ENCODE peak calls at places on chromosomes 3 and 15, in six cellular contexts. J is omental fat pad, F is LNCaP clone FGC, Q is H9, N is hepatocyte, W is coronary artery. X is an unnamed sample.

GRCh38 chr3:58507356-58508062 is 15.6 kb downstream of the KCTD6 start:
- DNase-seq in Q (no peak), W (no peak), J (no peak), F (no peak), N (no peak), X (no peak)

GRCh38 chr15:75353604-75354003 is 6.8 kb downstream of the NEIL1 start:
- DNase-seq in W (no peak), F (no peak), Q (no peak), N (peak), J (no peak), X (no peak)

GRCh38 chr3:57179580-57180410 is 14.6 kb upstream of the IL17RD start:
- DNase-seq in N (peak), J (no peak), W (no peak), Q (no peak), F (no peak), X (no peak)

GRCh38 chr3:150342951-150343468 is 65.1 kb upstream of the TSC22D2 start:
- DNase-seq in W (no peak), F (no peak), J (no peak), Q (no peak), N (no peak), X (no peak)

GRCh38 chr3:172550347-172550943 is 27.2 kb upstream of the TNFSF10 start:
- DNase-seq in N (peak), Q (no peak), F (no peak), W (no peak), J (no peak), X (no peak)

GRCh38 chr3:6753536-6753935 is 107.4 kb upstream of the GRM7 start:
- DNase-seq in N (no peak), Q (no peak), W (no peak), J (no peak), F (no peak), X (no peak)

GRCh38 chr3:185549651-185550111 is 2.7 kb downstream of the LIPH start:
- DNase-seq in J (no peak), F (no peak), N (no peak), W (no peak), Q (no peak), X (no peak)

GRCh38 chr3:74633021-74633420 is 18.6 kb upstream of the CNTN3 start:
- DNase-seq in W (no peak), N (no peak), J (no peak), F (no peak), Q (no peak), X (no peak)

GRCh38 chr3:161913786-161914389 is 417.3 kb downstream of the OTOL1 start:
- DNase-seq in J (no peak), F (no peak), W (no peak), Q (no peak), N (no peak), X (no peak)

GRCh38 chr15:70259640-70260066 is 161.9 kb upstream of the TLE3 start:
- DNase-seq in J (no peak), W (no peak), N (no peak), F (no peak), Q (peak), X (no peak)

GRCh38 chr15:44735482-44736260 is 657 bp upstream of the TRIM69 start:
- DNase-seq in J (no peak), N (no peak), Q (no peak), F (no peak), W (no peak), X (no peak)

GRCh38 chr15:44736261-44736765 is at the start of gene TRIM69:
- DNase-seq in N (no peak), F (no peak), W (no peak), Q (no peak), J (no peak), X (no peak)

GRCh38 chr15:44738340-44738984 is 2.1 kb downstream of the TRIM69 start:
- DNase-seq in N (peak), J (no peak), Q (no peak), W (no peak), F (peak), X (no peak)

GRCh38 chr15:44729394-44729913 is 6.9 kb upstream of the TRIM69 start:
- DNase-seq in Q (no peak), F (no peak), N (no peak), W (no peak), J (no peak), X (no peak)

GRCh38 chr15:44734839-44735481 is 1.4 kb upstream of the TRIM69 start:
- DNase-seq in J (no peak), W (no peak), F (no peak), Q (no peak), N (no peak), X (no peak)
- TF ChIP-seq CTCF in J (no peak), W (no peak), F (no peak), Q (no peak), N (no peak), X (no peak)

GRCh38 chr3:160885791-160886286 is 129.8 kb downstream of the PPM1L start:
- DNase-seq in J (no peak), N (peak), Q (peak), W (no peak), F (no peak), X (peak)
- TF ChIP-seq CTCF in J (no peak), N (no peak), Q (no peak), W (no peak), F (no peak), X (no peak)

DNA sequence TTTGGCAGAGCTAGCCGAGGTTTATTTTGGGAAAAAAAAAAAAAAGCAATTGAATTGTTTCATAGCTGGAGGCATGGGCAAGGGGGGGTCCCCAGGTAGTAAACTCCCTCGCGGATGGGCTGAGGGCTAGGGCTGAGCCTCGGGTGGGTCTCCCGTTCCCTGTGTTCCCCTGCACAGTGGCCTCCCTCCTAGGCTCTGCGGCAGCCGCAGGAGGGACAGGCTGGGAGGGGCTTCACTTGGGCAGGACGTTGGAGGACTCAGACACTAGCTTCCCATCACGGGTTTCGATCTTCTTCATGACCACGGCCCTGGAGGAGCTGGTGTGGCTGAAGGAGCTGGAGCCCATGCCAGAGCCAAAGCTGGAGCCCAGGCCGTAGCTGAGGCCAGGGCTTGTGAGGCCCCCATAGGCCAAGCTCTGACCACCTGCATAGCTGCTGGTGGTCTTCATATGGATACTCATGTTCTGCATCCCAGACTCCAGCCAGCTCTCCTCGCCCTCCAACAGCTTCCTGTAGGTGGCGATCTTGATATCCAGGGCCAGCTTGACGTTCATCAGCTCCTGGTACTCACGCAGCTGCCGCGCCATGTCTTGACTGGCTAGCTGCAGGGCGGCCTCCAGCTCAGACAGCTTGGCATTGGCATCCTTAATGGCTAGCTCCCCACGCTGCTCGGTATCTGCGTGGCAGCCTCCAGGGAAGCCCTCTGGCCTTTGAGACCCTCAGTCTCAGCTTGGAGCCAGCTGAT is 64.0 kb upstream of the CDAN1 start:
- DNase-seq in W (no peak), J (no peak), Q (peak), F (no peak), N (no peak), X (no peak)
- TF ChIP-seq CTCF in W (no peak), J (no peak), Q (peak), F (no peak), N (no peak), X (no peak)

GRCh38 chr3:78741066-78741645 is 1026.6 kb downstream of the ROBO1 start:
- DNase-seq in F (no peak), Q (no peak), J (no peak), W (no peak), N (no peak), X (no peak)
- TF ChIP-seq CTCF in F (peak), Q (peak), J (no peak), W (no peak), N (peak), X (peak)

DNA sequence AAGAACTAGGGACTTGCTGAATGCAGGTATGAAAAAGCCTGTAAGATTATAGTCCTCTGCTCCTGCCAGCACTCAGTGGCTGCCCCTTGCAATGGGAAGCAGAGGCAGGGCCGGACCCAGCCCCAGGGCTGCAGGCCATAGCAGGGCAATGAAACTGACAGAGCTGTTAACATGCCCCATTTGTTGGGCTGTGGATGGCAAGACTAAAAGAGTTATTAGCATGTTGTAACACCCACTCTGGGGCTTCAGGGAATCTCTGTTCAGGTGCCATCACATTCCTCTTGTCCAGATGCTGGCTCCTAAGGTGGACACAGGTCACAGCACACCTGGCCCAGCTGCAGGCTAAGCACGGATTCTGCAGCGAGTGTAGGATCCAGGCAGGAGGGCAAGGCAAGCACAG is 7.4 kb upstream of the OR5H2 start:
- DNase-seq in F (no peak), N (no peak), Q (peak), J (no peak), W (no peak), X (no peak)
- TF ChIP-seq CTCF in F (no peak), N (no peak), Q (no peak), J (no peak), W (no peak), X (no peak)

GRCh38 chr15:38867556-38867955 is 302.9 kb upstream of the RASGRP1 start:
- DNase-seq in W (no peak), Q (no peak), N (no peak), F (no peak), J (no peak), X (no peak)

GRCh38 chr15:38864122-38864521 is 299.5 kb upstream of the RASGRP1 start:
- DNase-seq in N (no peak), Q (no peak), W (no peak), F (no peak), J (no peak), X (no peak)

GRCh38 chr15:38863381-38863780 is 298.8 kb upstream of the RASGRP1 start:
- DNase-seq in J (no peak), W (no peak), N (no peak), Q (no peak), F (no peak), X (no peak)

GRCh38 chr15:38862104-38862503 is 297.5 kb upstream of the RASGRP1 start:
- DNase-seq in Q (no peak), W (no peak), J (no peak), N (no peak), F (no peak), X (no peak)

DNA sequence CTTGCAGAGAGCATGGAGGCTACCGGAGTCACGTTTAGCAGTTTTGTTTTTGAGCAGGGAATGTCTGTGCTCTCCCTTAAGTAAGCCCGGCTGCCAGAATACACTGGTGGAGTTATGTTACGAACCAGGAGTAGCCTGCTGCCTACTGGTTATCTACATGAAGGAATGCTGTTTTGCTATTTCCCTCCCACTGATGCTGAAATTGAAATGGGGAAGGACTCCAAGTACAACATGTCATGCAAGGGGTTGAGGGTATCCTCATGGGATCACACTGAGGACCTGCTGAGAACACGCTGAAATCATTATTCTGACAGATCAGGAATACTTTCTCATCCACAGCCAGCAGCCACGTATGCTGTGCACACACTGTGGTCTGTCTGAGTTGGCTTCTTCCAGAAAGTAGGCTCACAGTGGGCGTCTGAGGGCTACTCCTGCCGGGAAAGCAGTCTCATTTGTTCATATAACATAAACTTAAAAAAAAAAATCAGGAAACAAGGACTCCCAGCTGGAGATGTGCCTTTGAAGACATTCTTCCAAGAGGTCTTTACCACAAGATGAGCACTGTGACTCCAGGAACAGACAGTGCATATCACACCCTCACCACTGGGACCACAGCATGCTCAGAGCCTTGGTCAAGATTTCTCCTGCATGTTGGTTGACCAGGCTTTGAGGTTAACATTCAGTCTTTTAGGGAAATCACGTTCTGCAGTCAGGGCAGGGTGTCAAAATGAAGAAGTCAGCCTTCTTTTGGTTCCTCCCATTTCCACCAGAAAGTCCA is 300.4 kb upstream of the RASGRP1 start:
- DNase-seq in Q (no peak), N (peak), J (no peak), F (no peak), W (peak), X (peak)
- TF ChIP-seq CTCF in Q (no peak), N (no peak), J (no peak), F (no peak), W (no peak), X (peak)

GRCh38 chr15:84727429-84727828 is 11.5 kb upstream of the SEC11A start:
- DNase-seq in Q (no peak), N (no peak), J (no peak), W (no peak), F (no peak), X (no peak)
- TF ChIP-seq CTCF in Q (no peak), N (no peak), J (no peak), W (no peak), F (no peak), X (no peak)

GRCh38 chr3:53230041-53230621 is 25.7 kb downstream of the TKT start:
- DNase-seq in F (no peak), N (no peak), W (no peak), J (no peak), Q (peak), X (no peak)

GRCh38 chr3:53230789-53231188 is 25.0 kb downstream of the TKT start:
- DNase-seq in N (no peak), Q (peak), J (no peak), W (no peak), F (no peak), X (no peak)

GRCh38 chr3:53232641-53233377 is 23.0 kb downstream of the TKT start:
- DNase-seq in J (no peak), F (no peak), N (no peak), Q (no peak), W (no peak), X (no peak)

GRCh38 chr3:53229606-53230005 is 26.2 kb downstream of the TKT start:
- DNase-seq in F (no peak), N (no peak), Q (no peak), J (no peak), W (no peak), X (no peak)

DNA sequence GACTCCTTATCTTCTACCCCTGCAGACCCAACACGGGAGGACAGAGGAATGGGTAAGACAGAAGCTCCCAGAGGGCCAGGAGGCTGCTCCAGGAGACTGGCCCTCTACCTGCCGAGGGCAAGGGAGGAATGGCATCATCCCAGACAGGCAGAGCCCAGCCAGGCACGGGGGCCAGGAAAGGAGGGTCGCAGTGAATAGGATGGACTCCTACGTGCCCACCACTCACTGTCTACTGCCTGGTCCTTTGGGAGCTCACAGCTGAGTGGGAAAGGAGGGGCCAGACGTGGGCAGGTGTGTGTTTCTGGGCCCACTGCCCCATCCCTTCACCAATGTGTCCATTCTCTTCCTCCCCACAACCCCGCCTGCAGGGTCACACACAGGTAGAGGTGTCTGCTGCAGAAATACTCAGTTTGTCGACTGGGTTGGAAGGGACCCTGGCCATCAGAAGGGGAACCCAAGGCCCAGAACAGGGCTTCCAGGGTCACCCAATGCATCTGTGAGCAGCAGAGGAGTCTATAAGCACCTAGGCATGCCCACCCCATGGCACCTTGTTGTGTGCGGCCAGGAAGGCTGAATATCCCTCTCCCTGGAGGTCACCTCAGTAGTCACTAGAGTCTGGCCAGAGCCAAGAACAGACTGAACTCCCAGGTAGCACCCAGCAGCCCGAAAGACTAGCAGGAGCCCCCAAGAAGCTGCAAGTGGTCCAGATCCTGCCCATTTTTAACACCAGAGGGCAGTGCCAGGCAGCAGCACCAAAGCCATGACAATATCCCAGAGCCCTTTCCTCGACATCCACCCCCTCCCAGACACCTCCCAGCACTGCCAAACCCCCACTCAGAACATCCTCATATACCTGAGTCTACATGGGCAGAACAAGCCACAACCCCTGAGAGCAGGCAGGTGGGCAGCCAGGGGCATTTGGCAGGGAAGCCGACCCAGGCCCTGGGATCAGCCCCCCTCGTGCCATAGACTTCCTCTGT is 24.0 kb downstream of the TKT start:
- DNase-seq in F (no peak), N (no peak), W (no peak), Q (no peak), J (no peak), X (no peak)
- TF ChIP-seq CTCF in F (peak), N (peak), W (no peak), Q (peak), J (no peak), X (peak)

DNA sequence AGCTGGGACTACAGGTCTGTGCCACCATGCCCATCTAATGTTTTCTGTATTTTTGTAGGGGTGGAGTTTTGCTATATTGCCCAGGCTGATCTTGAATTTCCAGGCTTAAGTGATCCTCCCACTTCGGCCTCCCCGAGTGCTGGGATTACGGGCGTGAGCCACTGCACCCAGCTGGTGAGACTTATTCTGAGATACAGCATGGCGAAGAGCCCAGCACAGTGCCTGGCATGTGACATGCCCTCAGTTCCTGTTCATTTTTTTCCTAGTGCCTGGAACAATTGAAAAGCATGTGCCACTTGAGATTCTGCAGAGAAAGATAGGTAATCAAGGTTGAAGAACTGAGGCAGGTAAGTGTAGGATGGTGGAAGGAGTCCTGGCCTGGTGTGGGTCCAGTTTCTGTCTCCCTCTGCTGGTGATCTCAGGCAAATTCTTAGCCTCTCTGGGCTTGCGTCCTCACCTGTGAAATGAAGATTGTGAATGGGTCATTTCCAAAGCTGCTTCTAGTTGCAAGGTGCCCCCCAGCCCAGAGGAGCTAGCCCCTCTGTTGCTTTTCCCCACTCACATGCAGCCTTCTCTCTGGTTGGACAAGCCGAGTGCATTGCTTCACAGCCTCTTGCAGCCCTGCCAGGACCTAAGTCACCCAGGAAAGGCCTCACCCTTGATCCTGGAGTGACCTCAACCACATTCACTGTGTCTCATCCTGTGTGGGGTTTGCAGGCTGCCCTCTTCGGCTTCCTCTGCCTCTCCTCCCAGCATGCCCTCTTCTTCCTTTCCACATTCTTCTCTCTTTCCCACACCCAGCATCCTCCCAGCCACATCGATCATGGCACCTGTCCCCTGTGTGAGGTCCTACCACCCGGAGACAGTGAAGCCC is 4.3 kb upstream of the RHCG start:
- DNase-seq in W (peak), Q (peak), F (no peak), J (no peak), N (no peak), X (no peak)
- TF ChIP-seq CTCF in W (no peak), Q (peak), F (peak), J (no peak), N (no peak), X (peak)

DNA sequence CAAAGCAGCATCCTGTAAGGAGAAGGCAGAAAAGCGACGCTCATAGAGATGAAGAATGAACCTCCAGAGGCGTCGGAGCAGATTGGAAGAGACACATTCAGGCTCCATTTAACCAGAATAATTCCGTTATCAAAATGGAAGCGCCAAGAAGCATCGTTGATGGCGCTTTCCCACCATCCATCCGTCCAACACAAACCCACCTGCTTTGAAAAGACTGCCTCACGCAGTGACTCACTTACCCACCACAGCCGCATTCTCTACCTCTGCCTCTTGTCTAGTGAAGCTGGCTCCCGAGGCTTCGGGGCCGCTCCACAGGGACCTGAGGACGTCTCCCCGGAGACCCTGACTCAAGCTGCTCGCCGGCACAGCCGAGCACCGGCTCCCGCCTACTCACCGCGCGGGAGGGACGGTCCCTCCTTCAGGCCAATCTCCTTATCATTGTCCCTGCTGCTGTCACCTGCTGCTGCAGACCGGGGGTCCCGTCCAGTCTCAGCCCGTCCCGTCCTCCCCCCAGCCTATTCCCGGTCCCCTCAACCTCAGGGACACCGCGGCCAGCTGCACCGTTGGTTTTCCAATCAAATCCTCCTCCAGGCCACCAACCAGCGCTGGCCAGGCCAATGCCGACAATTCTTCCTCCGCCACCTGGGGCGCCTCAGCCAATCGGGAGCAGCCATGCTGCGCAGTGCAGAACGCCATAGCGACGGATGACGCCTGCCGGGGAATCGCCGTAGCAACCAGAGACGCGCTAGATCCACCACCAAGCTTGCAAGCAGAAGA is at the start of gene NEK10:
- DNase-seq in F (peak), W (peak), Q (peak), J (peak), N (peak), X (peak)
- TF ChIP-seq CTCF in F (no peak), W (no peak), Q (no peak), J (no peak), N (no peak), X (no peak)